ENCODE peak calls at places on chromosomes 7 and 10, in five cellular contexts. One of them, this sample, is unnamed.

GRCh38 chr10:13990392-13990805 is 340.3 kb downstream of the FRMD4A start:
- DNase-seq in GM23338: no peak
- DNase-seq in Panc1: no peak
- DNase-seq in stomach: no peak
- DNase-seq in upper lobe of left lung: no peak
- DNase-seq in this sample: no peak

GRCh38 chr10:89553064-89553734 is 17.8 kb upstream of the SLC16A12 start:
- DNase-seq in upper lobe of left lung: no peak
- DNase-seq in GM23338: no peak
- DNase-seq in Panc1: peak; percentile 32
- DNase-seq in stomach: no peak
- DNase-seq in this sample: no peak

GRCh38 chr7:43516581-43517342 is 66.1 kb upstream of the STK17A start:
- DNase-seq in stomach: no peak
- DNase-seq in GM23338: no peak
- DNase-seq in upper lobe of left lung: no peak
- DNase-seq in Panc1: no peak
- DNase-seq in this sample: no peak

GRCh38 chr7:56051339-56052191 is at the start of the genes CCT6A and PSPH:
- DNase-seq in Panc1: peak; percentile 91
- DNase-seq in upper lobe of left lung: peak; percentile 99
- DNase-seq in stomach: peak; percentile 98
- DNase-seq in GM23338: peak; percentile 99
- DNase-seq in this sample: no peak

GRCh38 chr7:123270553-123270952 is 70.8 kb upstream of the SLC13A1 start:
- DNase-seq in Panc1: no peak
- DNase-seq in upper lobe of left lung: no peak
- DNase-seq in GM23338: no peak
- DNase-seq in stomach: no peak
- DNase-seq in this sample: no peak

GRCh38 chr10:78222096-78222790 is 188.6 kb downstream of the RPS24 start:
- DNase-seq in stomach: no peak
- DNase-seq in GM23338: no peak
- DNase-seq in Panc1: no peak
- DNase-seq in upper lobe of left lung: peak; percentile 11
- DNase-seq in this sample: no peak

GRCh38 chr7:141991144-141991543 is 4.5 kb upstream of the MGAM start:
- DNase-seq in Panc1: no peak
- DNase-seq in stomach: no peak
- DNase-seq in GM23338: no peak
- DNase-seq in upper lobe of left lung: no peak
- DNase-seq in this sample: no peak

GRCh38 chr7:15905251-15906040 is 219.0 kb upstream of the MEOX2 start:
- DNase-seq in GM23338: no peak
- DNase-seq in stomach: no peak
- DNase-seq in upper lobe of left lung: no peak
- DNase-seq in Panc1: no peak
- DNase-seq in this sample: no peak

GRCh38 chr10:84632866-84633265 is 304.5 kb downstream of the CCSER2 start:
- DNase-seq in GM23338: peak; percentile 17
- DNase-seq in Panc1: no peak
- DNase-seq in stomach: no peak
- DNase-seq in upper lobe of left lung: no peak
- DNase-seq in this sample: no peak

GRCh38 chr7:82443044-82443800 is at the start of gene CACNA2D1:
- DNase-seq in stomach: peak; percentile 27
- DNase-seq in upper lobe of left lung: peak; percentile 93
- DNase-seq in GM23338: peak; percentile 60
- DNase-seq in Panc1: peak; percentile 2
- DNase-seq in this sample: no peak

GRCh38 chr10:93915603-93916002 is 21.8 kb downstream of the SLC35G1 start:
- DNase-seq in Panc1: no peak
- DNase-seq in GM23338: peak; percentile 84
- DNase-seq in upper lobe of left lung: no peak
- DNase-seq in stomach: no peak
- DNase-seq in this sample: no peak

DNA sequence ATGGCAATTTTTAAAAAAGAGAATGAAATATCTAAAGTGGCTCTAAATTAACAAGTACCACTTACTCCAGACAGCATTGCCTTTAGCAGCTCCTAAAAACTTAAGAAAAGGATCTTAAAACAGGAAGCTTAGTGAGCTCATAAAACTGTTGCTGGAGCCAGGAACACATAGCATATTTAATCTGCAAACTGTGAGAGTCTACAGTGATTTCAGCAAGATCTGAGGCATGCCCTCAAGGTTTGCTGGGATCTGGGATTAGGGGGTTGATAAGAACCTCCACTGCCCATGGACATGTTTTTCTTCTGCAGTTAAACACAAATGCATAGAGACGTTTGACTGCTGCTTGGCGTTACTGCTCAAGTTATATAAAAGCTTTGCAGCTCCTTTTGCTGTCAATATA is 3.8 kb downstream of the GLI3 start:
- DNase-seq in upper lobe of left lung: no peak
- DNase-seq in stomach: no peak
- DNase-seq in Panc1: no peak
- DNase-seq in GM23338: no peak
- DNase-seq in this sample: no peak
- TF ChIP-seq POLR2AphosphoS5 in upper lobe of left lung: no peak
- TF ChIP-seq POLR2AphosphoS5 in stomach: no peak
- TF ChIP-seq POLR2AphosphoS5 in Panc1: no peak
- TF ChIP-seq POLR2AphosphoS5 in GM23338: no peak
- TF ChIP-seq POLR2AphosphoS5 in this sample: no peak

DNA sequence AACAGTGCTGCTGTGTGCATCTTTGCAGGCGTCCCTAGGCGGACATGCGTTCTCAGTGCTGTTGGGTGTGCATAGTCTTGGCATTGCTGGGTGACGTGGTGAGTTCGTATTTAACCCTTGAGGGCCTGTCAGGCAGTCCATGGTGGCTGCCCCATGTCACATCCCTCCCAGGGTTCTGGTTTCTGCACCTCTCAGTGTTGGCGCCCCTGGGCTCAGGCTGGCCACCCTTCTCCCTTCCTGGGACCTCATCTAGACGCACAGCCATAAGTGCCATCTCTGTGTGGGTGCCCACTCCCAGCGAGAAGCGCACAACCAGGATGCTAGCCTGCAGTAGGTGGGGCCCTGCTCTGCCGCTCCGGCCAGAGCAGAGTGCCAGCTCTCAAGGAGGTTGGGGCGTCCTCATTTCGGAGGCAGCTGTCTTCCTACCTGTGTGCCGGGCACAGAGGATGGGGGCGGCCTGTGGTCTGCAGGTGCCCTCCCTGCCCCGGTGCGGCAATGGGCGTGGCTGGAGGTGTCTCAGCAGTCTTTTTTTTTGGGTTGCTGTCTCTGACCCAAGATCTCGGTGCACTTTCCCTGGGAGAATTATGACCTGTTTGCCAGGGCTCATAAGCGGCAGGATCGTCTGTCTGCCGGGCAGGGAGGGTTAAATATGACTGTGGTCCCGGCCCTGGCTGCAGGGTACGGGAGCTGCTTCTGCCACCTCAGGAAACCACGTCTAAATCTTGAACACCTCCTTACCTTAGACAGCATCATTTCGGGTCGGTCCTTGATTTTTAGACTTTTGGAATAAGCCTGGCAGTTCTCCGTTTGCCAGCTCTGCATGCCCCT is 6.5 kb downstream of the INPP5A start:
- DNase-seq in GM23338: no peak
- DNase-seq in stomach: no peak
- DNase-seq in upper lobe of left lung: peak; percentile 65
- DNase-seq in Panc1: no peak
- DNase-seq in this sample: no peak
- H3K4me3 ChIP-seq in GM23338: no peak overlapping the region
- H3K4me3 ChIP-seq in stomach: peak overlapping the region; percentile 17
- H3K4me3 ChIP-seq in upper lobe of left lung: peak overlapping the region; percentile 1
- H3K4me3 ChIP-seq in Panc1: no peak overlapping the region
- H3K4me3 ChIP-seq in this sample: no peak overlapping the region

GRCh38 chr7:22607180-22607579 is 107.2 kb upstream of the STEAP1B start:
- DNase-seq in GM23338: no peak
- DNase-seq in Panc1: no peak
- DNase-seq in upper lobe of left lung: no peak
- DNase-seq in stomach: no peak
- DNase-seq in this sample: no peak
- TF ChIP-seq POLR2AphosphoS5 in GM23338: no peak
- TF ChIP-seq POLR2AphosphoS5 in Panc1: no peak
- TF ChIP-seq POLR2AphosphoS5 in upper lobe of left lung: no peak
- TF ChIP-seq POLR2AphosphoS5 in stomach: no peak
- TF ChIP-seq POLR2AphosphoS5 in this sample: no peak

GRCh38 chr7:115883629-115884028 is 146.9 kb downstream of the TFEC start:
- DNase-seq in stomach: no peak
- DNase-seq in upper lobe of left lung: no peak
- DNase-seq in GM23338: no peak
- DNase-seq in Panc1: no peak
- DNase-seq in this sample: no peak
- H3K4me3 ChIP-seq in stomach: no peak overlapping the region
- H3K4me3 ChIP-seq in upper lobe of left lung: no peak overlapping the region
- H3K4me3 ChIP-seq in GM23338: no peak overlapping the region
- H3K4me3 ChIP-seq in Panc1: no peak overlapping the region
- H3K4me3 ChIP-seq in this sample: no peak overlapping the region

GRCh38 chr10:102627446-102628293 is 16.6 kb upstream of the TRIM8 start:
- DNase-seq in upper lobe of left lung: peak; percentile 56
- DNase-seq in Panc1: no peak
- DNase-seq in GM23338: peak; percentile 89
- DNase-seq in stomach: no peak
- DNase-seq in this sample: no peak
- TF ChIP-seq POLR2AphosphoS5 in upper lobe of left lung: no peak
- TF ChIP-seq POLR2AphosphoS5 in Panc1: no peak
- TF ChIP-seq POLR2AphosphoS5 in GM23338: no peak
- TF ChIP-seq POLR2AphosphoS5 in stomach: no peak
- TF ChIP-seq POLR2AphosphoS5 in this sample: peak; percentile 62

GRCh38 chr7:29974286-29974685 is 15.3 kb downstream of the SCRN1 start:
- DNase-seq in upper lobe of left lung: no peak
- DNase-seq in GM23338: no peak
- DNase-seq in Panc1: no peak
- DNase-seq in stomach: no peak
- DNase-seq in this sample: no peak
- H3K4me3 ChIP-seq in upper lobe of left lung: no peak overlapping the region
- H3K4me3 ChIP-seq in GM23338: no peak overlapping the region
- H3K4me3 ChIP-seq in Panc1: no peak overlapping the region
- H3K4me3 ChIP-seq in stomach: no peak overlapping the region
- H3K4me3 ChIP-seq in this sample: no peak overlapping the region

GRCh38 chr7:129948877-129949291 is 3.9 kb downstream of the UBE2H start:
- DNase-seq in upper lobe of left lung: peak; percentile 87
- DNase-seq in GM23338: peak; percentile 94
- DNase-seq in Panc1: peak; percentile 80
- DNase-seq in stomach: peak; percentile 93
- DNase-seq in this sample: no peak
- TF ChIP-seq POLR2AphosphoS5 in upper lobe of left lung: peak; percentile 89
- TF ChIP-seq POLR2AphosphoS5 in GM23338: peak; percentile 47
- TF ChIP-seq POLR2AphosphoS5 in Panc1: no peak
- TF ChIP-seq POLR2AphosphoS5 in stomach: peak; percentile 85
- TF ChIP-seq POLR2AphosphoS5 in this sample: peak; percentile 65

This sample was measured in vagina.